ENCODE peak calls at places on chromosomes 13 and 19, in seven cellular contexts. P is fibroblast of the aortic adventitia, V is HFF-Myc, U is choroid plexus epithelial cell, D is fibroblast of pulmonary artery, O is tibial artery, M is fibroblast of lung. S is an unnamed sample.

GRCh38 chr19:10453852-10454251 is 33.5 kb downstream of the PDE4A start:
- DNase-seq in P (no peak), U (no peak), V (no peak), M (no peak), O (no peak), D (no peak), S (no peak)

GRCh38 chr19:46901701-46902401 is 41.1 kb downstream of the ARHGAP35 start:
- DNase-seq in M (peak; percentile 71), V (no peak), U (no peak), D (no peak), O (no peak), P (peak; percentile 59), S (peak; percentile 42)

GRCh38 chr19:38032151-38032550 is 125.1 kb downstream of the SIPA1L3 start:
- DNase-seq in V (no peak), P (peak; percentile 77), D (peak; percentile 69), O (no peak), U (peak; percentile 66), M (peak; percentile 93), S (peak; percentile 53)

GRCh38 chr19:46021531-46022041 is 1.3 kb downstream of the PGLYRP1 start:
- DNase-seq in U (no peak), V (no peak), D (no peak), O (no peak), P (no peak), M (no peak), S (no peak)

GRCh38 chr13:51636349-51636890 is 52.2 kb downstream of the WDFY2 start:
- DNase-seq in O (no peak), P (no peak), U (peak; percentile 42), V (no peak), M (no peak), D (no peak), S (no peak)

GRCh38 chr19:28582807-28583206 is 630.1 kb downstream of the UQCRFS1 start:
- DNase-seq in D (no peak), M (no peak), O (no peak), V (no peak), P (no peak), U (peak; percentile 2), S (no peak)

GRCh38 chr13:54029226-54029625 is 1000.6 kb downstream of the OLFM4 start:
- DNase-seq in U (peak; percentile 12), O (no peak), M (peak; percentile 78), D (no peak), P (no peak), V (no peak), S (peak; percentile 86)

GRCh38 chr13:113864303-113864890 is 521 bp upstream of the GAS6 start:
- DNase-seq in M (no peak), D (no peak), V (no peak), U (no peak), O (no peak), P (peak; percentile 31), S (no peak)

GRCh38 chr19:17125728-17126677 is 50.4 kb downstream of the MYO9B start:
- DNase-seq in U (peak; percentile 51), M (peak; percentile 13), O (peak; percentile 85), V (no peak), P (peak; percentile 49), D (peak; percentile 46), S (no peak)

GRCh38 chr13:43221611-43222010 is 198.2 kb downstream of the DNAJC15 start:
- DNase-seq in O (no peak), U (no peak), P (no peak), D (no peak), M (no peak), V (no peak), S (no peak)

GRCh38 chr13:87678353-87678752 is 7.2 kb downstream of the SLITRK5 start:
- DNase-seq in D (no peak), V (no peak), P (no peak), O (no peak), U (no peak), M (no peak), S (no peak)

GRCh38 chr13:42392706-42393572 is 121.0 kb downstream of the AKAP11 start:
- DNase-seq in U (peak; percentile 40), P (peak; percentile 11), O (no peak), V (no peak), D (no peak), M (peak; percentile 9), S (no peak)

GRCh38 chr13:79485014-79485441 is 4.1 kb downstream of the NDFIP2 start:
- DNase-seq in D (peak; percentile 84), O (no peak), M (peak; percentile 95), U (peak; percentile 93), P (peak; percentile 87), V (peak; percentile 58), S (peak; percentile 59)

GRCh38 chr19:51915324-51915867 is 10.6 kb upstream of the ZNF649 start:
- DNase-seq in U (no peak), M (no peak), V (no peak), D (no peak), O (no peak), P (no peak), S (no peak)
- H3K4me3 ChIP-seq in U (no peak overlapping the region), M (no peak overlapping the region), V (no peak overlapping the region), D (no peak overlapping the region), O (no peak overlapping the region), P (no peak overlapping the region), S (no peak overlapping the region)

DNA sequence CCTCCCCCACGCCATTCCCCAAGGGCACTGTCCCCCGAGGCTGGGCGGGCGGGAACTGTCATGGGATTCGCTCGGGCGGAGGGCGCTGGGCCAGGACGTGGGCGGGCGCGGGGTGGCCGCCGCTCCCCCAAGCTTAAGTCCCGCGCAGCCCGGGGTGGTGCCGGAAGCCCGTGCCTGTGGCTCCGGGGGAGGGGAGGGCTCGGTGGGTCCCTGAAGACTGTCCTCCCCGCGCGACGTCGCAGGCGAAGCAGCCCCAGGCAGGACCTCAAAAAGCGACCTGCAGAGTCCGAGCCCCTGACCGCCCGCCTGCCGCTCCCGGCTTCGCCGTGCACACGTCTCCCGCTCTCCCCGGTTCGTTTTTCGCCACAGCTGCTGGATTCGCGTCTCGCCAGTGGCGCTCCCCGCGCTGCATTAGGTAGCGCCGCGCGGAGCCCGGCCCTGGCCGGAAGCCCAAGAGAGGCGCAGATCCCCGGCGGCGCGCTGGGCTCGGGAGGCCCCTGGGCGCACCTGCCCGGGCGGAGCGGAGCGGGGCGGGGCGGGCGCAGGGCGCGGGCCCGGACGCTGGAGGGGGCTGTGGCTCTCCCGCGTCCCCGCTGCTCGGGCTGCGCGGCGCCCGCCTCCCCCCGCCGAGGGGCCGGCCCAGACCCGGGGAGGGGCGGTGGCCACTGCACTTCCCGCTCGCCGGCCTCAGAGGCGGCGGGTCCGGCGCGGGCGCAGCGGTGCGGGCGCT is at the start of gene FARP1:
- DNase-seq in M (peak; percentile 64), P (peak; percentile 24), U (peak; percentile 69), O (peak; percentile 66), V (no peak), D (peak; percentile 56), S (no peak)
- TF ChIP-seq CTCF in M (no peak), P (peak; percentile 31), U (no peak), O (peak; percentile 17), V (no peak), D (no peak), S (no peak)

GRCh38 chr13:74675185-74675584 is 541.0 kb upstream of the KLF12 start:
- DNase-seq in D (peak; percentile 10), P (peak; percentile 14), U (peak; percentile 13), V (no peak), O (no peak), M (peak; percentile 80), S (no peak)

GRCh38 chr13:74678308-74678958 is 544.2 kb upstream of the KLF12 start:
- DNase-seq in M (no peak), U (no peak), O (no peak), V (peak; percentile 17), P (no peak), D (no peak), S (no peak)

GRCh38 chr13:74669149-74669548 is 534.9 kb upstream of the KLF12 start:
- DNase-seq in U (no peak), P (no peak), O (no peak), D (no peak), V (no peak), M (no peak), S (no peak)

GRCh38 chr13:74674701-74675100 is 540.5 kb upstream of the KLF12 start:
- DNase-seq in P (no peak), U (no peak), O (no peak), D (no peak), M (no peak), V (no peak), S (no peak)
- H3K4me3 ChIP-seq in P (no peak overlapping the region), U (no peak overlapping the region), O (no peak overlapping the region), D (no peak overlapping the region), M (no peak overlapping the region), V (no peak overlapping the region), S (no peak overlapping the region)

GRCh38 chr19:15454371-15454800 is 4.6 kb upstream of the WIZ start:
- DNase-seq in O (no peak), U (no peak), P (no peak), M (no peak), D (no peak), V (no peak), S (no peak)
- TF ChIP-seq CTCF in O (no peak), U (peak; percentile 52), P (peak; percentile 33), M (no peak), D (peak; percentile 37), V (peak; percentile 19), S (no peak)